ENCODE peak calls at places on chromosomes 11 and 22, in six cellular contexts. D is cardiac muscle cell, S is mammary epithelial cell, M is breast epithelium, G is heart left ventricle, P is WTC11. U is an unnamed sample.

GRCh38 chr22:27715078-27715477 is 86.5 kb downstream of the MN1 start:
- DNase-seq in D (no peak), S (no peak), M (no peak), G (no peak), P (no peak), U (no peak)

GRCh38 chr11:114796954-114797721 is 118.8 kb downstream of the NXPE2 start:
- DNase-seq in D (no peak), S (no peak), M (no peak), G (peak; percentile 38), P (no peak), U (no peak)

GRCh38 chr22:33605201-33605600 is 315.1 kb downstream of the LARGE1 start:
- DNase-seq in D (no peak), S (no peak), M (no peak), G (no peak), P (no peak), U (no peak)

GRCh38 chr11:82089426-82089825 is 644.2 kb downstream of the FAM181B start:
- DNase-seq in D (no peak), S (no peak), M (no peak), G (no peak), P (no peak), U (no peak)

GRCh38 chr22:31238057-31238456 is 26.0 kb downstream of the LIMK2 start:
- DNase-seq in D (no peak), S (no peak), M (no peak), G (no peak), P (no peak), U (no peak)

GRCh38 chr11:114886644-114887259 is 208.4 kb downstream of the NXPE2 start:
- DNase-seq in D (no peak), S (peak; percentile 3), M (no peak), G (no peak), P (no peak), U (no peak)

GRCh38 chr11:16925495-16926065 is 88.6 kb downstream of the PLEKHA7 start:
- DNase-seq in D (peak; percentile 88), S (peak; percentile 75), M (peak; percentile 57), G (peak; percentile 38), P (peak; percentile 90), U (no peak)

GRCh38 chr11:20342347-20343279 is 20.9 kb upstream of the HTATIP2 start:
- DNase-seq in D (peak; percentile 78), S (no peak), M (no peak), G (no peak), P (peak; percentile 82), U (peak; percentile 39)

GRCh38 chr11:33620423-33621120 is 80.1 kb downstream of the C11orf91 start:
- DNase-seq in D (no peak), S (peak; percentile 84), M (no peak), G (no peak), P (no peak), U (peak; percentile 61)

GRCh38 chr11:22928207-22928917 is 68.1 kb upstream of the CCDC179 start:
- DNase-seq in D (no peak), S (no peak), M (no peak), G (no peak), P (no peak), U (no peak)

GRCh38 chr11:96366024-96366423 is 23.0 kb upstream of the MAML2 start:
- DNase-seq in D (no peak), S (no peak), M (no peak), G (no peak), P (no peak), U (no peak)

GRCh38 chr11:65492637-65493366 is 6.0 kb upstream of the MALAT1 start:
- DNase-seq in D (no peak), S (peak; percentile 82), M (peak; percentile 78), G (peak; percentile 90), P (peak; percentile 16), U (peak; percentile 94)

GRCh38 chr11:3732671-3733070 is 61.5 kb upstream of the CHRNA10 start:
- DNase-seq in D (no peak), S (no peak), M (no peak), G (no peak), P (no peak), U (no peak)

GRCh38 chr11:11075515-11076171 is 217.8 kb upstream of the ZBED5 start:
- DNase-seq in D (peak; percentile 17), S (no peak), M (no peak), G (no peak), P (no peak), U (peak; percentile 8)
- TF ChIP-seq CTCF in D (no peak), S (no peak), M (no peak), G (no peak), P (no peak), U (peak; percentile 29)

GRCh38 chr11:1876361-1877063 is 15.2 kb downstream of the PRR33 start:
- DNase-seq in D (peak; percentile 32), S (no peak), M (no peak), G (peak; percentile 83), P (peak; percentile 77), U (peak; percentile 31)
- TF ChIP-seq CTCF in D (peak; percentile 80), S (peak; percentile 47), M (peak; percentile 55), G (peak; percentile 56), P (peak; percentile 21), U (peak; percentile 61)

DNA sequence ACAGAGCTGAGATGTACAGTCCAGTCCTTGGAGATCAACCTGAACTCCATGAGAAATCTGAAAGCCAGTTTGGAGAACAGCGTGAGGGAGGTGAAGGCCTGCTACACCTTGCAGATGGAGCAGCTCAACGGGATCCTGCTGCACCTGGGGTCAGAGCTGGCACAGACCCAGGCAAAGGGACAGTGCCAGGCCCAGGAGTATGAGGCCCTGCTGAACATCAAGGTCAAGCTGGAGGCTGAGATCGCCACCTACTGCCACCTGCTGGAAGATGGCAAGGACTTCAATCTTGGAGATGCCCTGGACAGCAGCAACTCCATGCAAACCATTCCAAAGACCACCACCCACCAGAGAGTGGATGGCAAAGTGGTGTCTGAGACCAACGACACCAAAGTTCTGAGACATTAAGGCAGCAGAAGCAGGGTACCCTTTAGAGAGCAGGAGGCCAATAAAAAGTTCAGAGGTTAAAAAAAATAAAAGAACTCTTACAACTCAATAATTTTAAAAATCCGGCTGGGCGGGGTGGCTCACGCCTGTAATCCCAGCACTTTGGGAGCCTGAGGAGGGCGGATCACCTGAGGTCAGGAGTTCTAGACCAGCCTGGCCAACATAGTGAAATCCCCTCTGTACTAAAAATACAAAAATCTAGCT is 69.9 kb upstream of the RTL6 start:
- DNase-seq in D (peak; percentile 51), S (peak; percentile 17), M (peak; percentile 50), G (no peak), P (peak; percentile 66), U (peak; percentile 45)
- TF ChIP-seq CTCF in D (peak; percentile 60), S (peak; percentile 66), M (no peak), G (peak; percentile 33), P (no peak), U (peak; percentile 66)

DNA sequence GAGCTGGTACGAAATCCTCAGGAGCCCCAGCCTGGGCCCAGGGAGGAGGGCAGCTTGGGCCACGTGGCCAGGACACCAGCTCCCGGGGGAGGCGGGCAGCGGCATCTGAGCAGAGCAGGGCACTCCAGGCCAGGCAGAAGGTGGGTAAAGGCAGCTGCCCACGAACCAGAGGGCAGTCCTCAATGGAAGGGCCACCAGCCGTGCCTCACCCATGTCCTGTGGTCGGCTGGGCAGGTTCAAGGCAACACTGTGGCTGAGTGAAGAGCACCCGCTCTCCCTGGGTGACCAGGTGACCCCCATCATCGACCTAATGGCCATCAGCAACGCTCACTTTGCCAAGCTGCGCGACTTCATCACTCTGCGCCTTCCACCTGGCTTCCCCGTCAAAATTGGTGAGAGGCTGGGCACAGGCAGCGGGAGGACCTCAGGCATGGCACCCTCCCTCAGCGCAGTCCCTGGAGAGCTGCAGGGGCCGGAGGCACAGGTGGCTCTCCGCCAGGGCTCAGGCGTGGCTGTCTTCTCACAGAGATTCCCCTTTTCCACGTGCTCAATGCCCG is 2.5 kb upstream of the SSH3 start:
- DNase-seq in D (no peak), S (no peak), M (no peak), G (no peak), P (no peak), U (no peak)
- TF ChIP-seq CTCF in D (no peak), S (no peak), M (no peak), G (no peak), P (no peak), U (no peak)

DNA sequence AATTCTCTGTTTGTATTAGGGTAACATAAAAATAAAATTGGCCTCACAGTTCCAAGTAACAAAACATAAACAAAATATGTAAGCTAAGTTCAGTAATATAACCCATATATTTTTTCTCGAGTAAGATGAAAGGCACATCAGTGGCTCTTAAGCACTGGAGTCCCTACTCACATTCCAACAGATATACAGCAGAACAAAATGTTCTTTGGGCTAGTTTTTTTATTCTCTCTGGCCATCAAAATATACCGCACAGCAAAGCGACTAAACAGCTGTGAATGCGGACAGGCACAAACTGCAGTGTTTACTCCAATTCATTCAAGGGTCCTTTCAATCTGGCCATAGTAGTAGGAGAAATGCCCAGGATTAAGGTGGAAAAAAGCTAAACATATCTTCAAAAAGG is 4.6 kb downstream of the CDON start:
- DNase-seq in D (no peak), S (no peak), M (no peak), G (no peak), P (no peak), U (no peak)
- TF ChIP-seq CTCF in D (no peak), S (no peak), M (no peak), G (no peak), P (no peak), U (no peak)

DNA sequence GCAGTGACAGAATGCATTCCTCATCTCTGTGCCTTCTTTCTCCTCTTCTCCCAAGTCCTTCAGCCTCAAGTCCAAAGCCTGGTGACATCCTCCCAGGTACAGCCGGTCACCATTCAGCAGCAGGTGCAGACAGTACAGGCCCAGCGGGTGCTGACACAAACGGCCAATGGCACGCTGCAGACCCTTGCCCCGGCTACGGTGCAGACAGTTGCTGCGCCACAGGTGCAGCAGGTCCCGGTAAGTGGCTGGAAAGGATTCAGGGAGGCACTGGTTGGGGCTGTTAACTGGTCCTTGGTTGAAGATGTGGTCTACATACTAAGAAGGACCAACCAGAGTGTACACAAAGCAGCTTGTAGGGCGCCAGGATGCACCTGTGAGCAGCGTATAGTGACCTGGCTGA is 35.7 kb downstream of the SREBF2 start:
- DNase-seq in D (no peak), S (no peak), M (no peak), G (no peak), P (no peak), U (no peak)
- TF ChIP-seq CTCF in D (no peak), S (no peak), M (no peak), G (no peak), P (no peak), U (no peak)

DNA sequence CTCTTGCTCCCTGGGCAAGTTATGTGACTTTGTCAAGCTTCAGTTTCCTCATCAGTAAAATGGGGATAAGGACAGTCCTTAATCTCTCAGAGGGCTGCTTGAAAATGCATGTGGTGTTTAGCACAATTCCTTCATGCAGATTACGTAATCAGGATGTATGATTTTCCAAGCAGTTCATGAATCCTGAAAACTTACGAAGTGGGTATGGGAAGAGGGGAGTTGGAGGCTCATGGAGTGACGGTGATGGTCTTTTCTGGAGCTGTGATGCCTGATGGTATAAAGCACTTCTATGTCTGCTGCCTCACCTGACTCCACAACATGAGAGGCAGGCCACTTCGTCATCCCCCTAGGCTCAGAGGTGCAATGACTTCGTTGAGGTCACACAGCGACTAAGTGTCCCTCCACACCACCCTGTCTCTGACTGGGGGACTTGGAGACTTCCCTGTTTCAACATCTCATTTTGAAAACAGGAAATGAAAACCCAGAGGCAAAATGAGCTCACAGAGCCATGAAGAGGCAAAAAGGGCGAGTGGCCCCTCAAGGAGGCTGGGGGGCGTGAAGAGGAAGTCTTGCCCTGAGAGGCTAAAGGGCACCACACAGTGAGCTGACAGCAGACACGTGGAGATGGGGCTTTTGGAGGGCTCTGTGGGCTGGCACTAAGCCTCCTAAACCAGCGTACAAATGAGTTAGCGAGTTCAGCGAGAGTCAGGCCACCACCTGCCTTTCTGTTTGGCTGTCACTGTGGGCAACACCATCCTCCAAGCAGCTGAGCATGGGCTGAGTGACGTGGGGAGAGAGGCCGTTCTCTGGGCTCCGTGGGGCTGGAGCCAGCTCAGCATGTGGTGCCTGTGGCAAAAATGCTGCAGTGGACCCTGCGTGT is 10.1 kb downstream of the MCM5 start:
- DNase-seq in D (no peak), S (no peak), M (no peak), G (peak; percentile 40), P (no peak), U (no peak)
- TF ChIP-seq CTCF in D (no peak), S (no peak), M (no peak), G (no peak), P (no peak), U (no peak)